ENCODE peak calls at places on chromosomes 2 and 18, in four cellular contexts. H is left ventricle myocardium superior, A is colonic mucosa, Q is ACHN. G is an unnamed sample.

GRCh38 chr18:506264-506663 is 5.8 kb upstream of the COLEC12 start:
- DNase-seq in H (no peak), A (no peak), Q (no peak), G (no peak)

GRCh38 chr2:1923557-1923956 is 179.2 kb upstream of the PXDN start:
- DNase-seq in H (no peak), A (no peak), Q (no peak), G (no peak)

GRCh38 chr2:174025271-174026121 is 60.3 kb upstream of the SP3 start:
- DNase-seq in H (peak; percentile 86), A (peak; percentile 62), Q (no peak), G (peak; percentile 80)

GRCh38 chr2:38636069-38636468 is 29.8 kb upstream of the GALM start:
- DNase-seq in H (no peak), A (no peak), Q (no peak), G (no peak)

GRCh38 chr2:163877316-163877715 is 141.5 kb upstream of the FIGN start:
- DNase-seq in H (no peak), A (no peak), Q (peak; percentile 57), G (no peak)

GRCh38 chr2:63572001-63572400 is 16.3 kb downstream of the WDPCP start:
- DNase-seq in H (no peak), A (no peak), Q (no peak), G (no peak)

GRCh38 chr2:239387811-239388210 is 13.0 kb downstream of the HDAC4 start:
- DNase-seq in H (no peak), A (no peak), Q (no peak), G (no peak)

GRCh38 chr2:6973895-6974545 is 56.8 kb downstream of the RNF144A start:
- DNase-seq in H (no peak), A (no peak), Q (no peak), G (no peak)

GRCh38 chr2:226247289-226248275 is 552.0 kb downstream of the IRS1 start:
- DNase-seq in H (no peak), A (no peak), Q (no peak), G (no peak)

GRCh38 chr2:206531996-206532543 is 88.7 kb downstream of the ADAM23 start:
- DNase-seq in H (peak; percentile 34), A (no peak), Q (no peak), G (peak; percentile 69)

GRCh38 chr2:43152186-43152585 is 74.2 kb downstream of the ZFP36L2 start:
- DNase-seq in H (no peak), A (no peak), Q (no peak), G (no peak)

GRCh38 chr2:46989491-46990230 is 74.1 kb upstream of the MCFD2 start:
- DNase-seq in H (peak; percentile 25), A (no peak), Q (no peak), G (no peak)

GRCh38 chr2:130728007-130728454 is 839 bp upstream of the GPR148 start:
- DNase-seq in H (no peak), A (peak; percentile 31), Q (no peak), G (no peak)

GRCh38 chr2:149537098-149537726 is 50.4 kb downstream of the MMADHC start:
- DNase-seq in H (no peak), A (no peak), Q (no peak), G (no peak)

GRCh38 chr2:1153959-1154358 is 203.3 kb downstream of the SNTG2 start:
- DNase-seq in H (peak; percentile 74), A (peak; percentile 45), Q (no peak), G (peak; percentile 55)

GRCh38 chr2:1168856-1169255 is 218.2 kb downstream of the SNTG2 start:
- DNase-seq in H (no peak), A (no peak), Q (no peak), G (no peak)

GRCh38 chr2:105928563-105928962 is 183.9 kb downstream of the NCK2 start:
- DNase-seq in H (no peak), A (no peak), Q (no peak), G (no peak)

GRCh38 chr2:128368437-128369125 is 49.9 kb upstream of the HS6ST1 start:
- DNase-seq in H (no peak), A (no peak), Q (no peak), G (no peak)

GRCh38 chr2:728165-728564 is 51.0 kb upstream of the TMEM18 start:
- DNase-seq in H (no peak), A (no peak), Q (no peak), G (no peak)

GRCh38 chr18:56789004-56789888 is 138.1 kb downstream of the WDR7 start:
- DNase-seq in H (peak; percentile 26), A (peak; percentile 28), Q (peak; percentile 21), G (no peak)

GRCh38 chr18:76256897-76257500 is 238.0 kb downstream of the ZNF516 start:
- DNase-seq in H (no peak), A (no peak), Q (peak; percentile 39), G (no peak)

GRCh38 chr18:48412339-48412929 is 3.3 kb upstream of the ZBTB7C start:
- DNase-seq in H (no peak), A (peak; percentile 41), Q (peak; percentile 58), G (no peak)

GRCh38 chr2:233822101-233822771 is 32.1 kb downstream of the HJURP start:
- DNase-seq in H (no peak), A (no peak), Q (no peak), G (no peak)

GRCh38 chr2:12321017-12321641 is 395.6 kb upstream of the TRIB2 start:
- DNase-seq in H (peak; percentile 63), A (no peak), Q (peak; percentile 45), G (peak; percentile 72)